ENCODE peak calls at places on chromosomes 4 and X, in eight cellular contexts. V is cardiac fibroblast, A is astrocyte of the cerebellum, T is colonic mucosa, O is GM10248, E is tibial artery, N is HFFc6, X is brain microvascular endothelial cell. I is an unnamed sample.

GRCh38 chr4:110501826-110502225 is 25.9 kb downstream of the ENPEP start:
- DNase-seq in V (peak; percentile 24), O (no peak), E (no peak), A (no peak), X (no peak), T (no peak), N (peak; percentile 70), I (no peak)

GRCh38 chrX:155544886-155545285 is 67.9 kb downstream of the TMLHE start:
- DNase-seq in N (no peak), V (peak; percentile 30), X (peak; percentile 1), O (no peak), A (peak; percentile 45), T (no peak), E (no peak), I (no peak)

GRCh38 chr4:7448036-7448435 is 13.3 kb upstream of the PSAPL1 start:
- DNase-seq in N (no peak), T (no peak), X (no peak), A (no peak), O (no peak), V (no peak), E (no peak), I (no peak)

GRCh38 chrX:22325091-22325490 is 52.4 kb downstream of the CBLL2 start:
- DNase-seq in O (no peak), N (peak; percentile 10), A (no peak), E (no peak), X (peak; percentile 33), V (peak; percentile 60), T (no peak), I (peak; percentile 21)

GRCh38 chr4:110183643-110184042 is 14.8 kb downstream of the ELOVL6 start:
- DNase-seq in N (no peak), T (no peak), O (no peak), X (no peak), E (no peak), V (no peak), A (no peak), I (no peak)

GRCh38 chrX:15790766-15791380 is 589 bp downstream of the ZRSR2 start:
- DNase-seq in X (no peak), T (no peak), N (no peak), O (no peak), A (no peak), E (no peak), V (peak; percentile 4), I (no peak)

GRCh38 chrX:138638996-138639395 is 72.5 kb downstream of the FGF13 start:
- DNase-seq in T (no peak), V (no peak), E (no peak), N (no peak), A (peak; percentile 1), O (no peak), X (no peak), I (no peak)

GRCh38 chrX:38627683-38628082 is 66.3 kb downstream of the TSPAN7 start:
- DNase-seq in X (peak; percentile 22), T (peak; percentile 26), N (peak; percentile 2), O (peak; percentile 13), A (no peak), V (peak; percentile 0), E (no peak), I (no peak)

GRCh38 chr4:7124643-7125442 is 57.0 kb upstream of the GRPEL1 start:
- DNase-seq in O (no peak), E (peak; percentile 66), X (peak; percentile 90), T (peak; percentile 34), A (peak; percentile 91), V (peak; percentile 91), N (peak; percentile 89), I (peak; percentile 37)

GRCh38 chr4:16685536-16685935 is 212.9 kb downstream of the LDB2 start:
- DNase-seq in E (no peak), X (peak; percentile 86), T (no peak), V (no peak), A (no peak), N (peak; percentile 94), O (no peak), I (peak; percentile 90)

GRCh38 chr4:16687845-16688244 is 210.6 kb downstream of the LDB2 start:
- DNase-seq in T (no peak), X (peak; percentile 46), A (no peak), N (no peak), O (no peak), E (no peak), V (no peak), I (no peak)

GRCh38 chr4:16686195-16686594 is 212.2 kb downstream of the LDB2 start:
- DNase-seq in T (no peak), O (no peak), X (peak; percentile 90), V (peak; percentile 88), N (peak; percentile 94), E (no peak), A (peak; percentile 64), I (peak; percentile 99)

GRCh38 chr4:16684083-16684482 is 214.4 kb downstream of the LDB2 start:
- DNase-seq in X (peak; percentile 94), A (no peak), T (no peak), E (no peak), O (no peak), V (peak; percentile 92), N (peak; percentile 85), I (peak; percentile 83)

DNA sequence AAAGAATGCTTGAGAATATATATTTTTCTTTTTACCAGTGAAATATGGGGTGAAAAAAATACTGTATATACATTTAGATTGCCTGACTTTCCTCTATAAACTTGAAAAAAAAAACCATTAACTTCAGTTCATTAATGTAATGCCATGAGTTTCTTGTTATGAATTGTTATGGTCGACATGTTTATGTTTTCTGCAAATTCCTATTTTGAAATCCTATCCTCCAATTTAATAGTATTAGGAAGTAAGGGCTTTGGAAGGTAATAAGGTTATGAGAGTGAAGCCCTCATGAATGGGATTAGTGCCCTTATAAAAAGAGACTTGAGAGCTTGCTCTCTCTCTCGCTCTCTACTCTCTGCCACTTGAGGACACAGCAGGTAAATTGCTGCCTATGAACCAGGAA is 211.4 kb downstream of the LDB2 start:
- DNase-seq in O (no peak), V (no peak), A (no peak), T (no peak), N (no peak), E (no peak), X (no peak), I (no peak)
- TF ChIP-seq CTCF in O (no peak), V (no peak), A (no peak), T (no peak), N (no peak), E (no peak), X (no peak), I (no peak)

GRCh38 chr4:147463065-147463464 is 17.8 kb upstream of the EDNRA start:
- DNase-seq in N (no peak), V (no peak), E (no peak), O (no peak), X (no peak), T (no peak), A (no peak), I (peak; percentile 37)
- TF ChIP-seq CTCF in N (no peak), V (no peak), E (peak; percentile 3), O (no peak), X (no peak), T (no peak), A (no peak), I (no peak)

GRCh38 chr4:1881709-1882108 is 10.5 kb downstream of the NSD2 start:
- DNase-seq in X (no peak), O (no peak), E (no peak), T (peak; percentile 57), A (no peak), V (no peak), N (no peak), I (no peak)
- TF ChIP-seq CTCF in X (no peak), O (no peak), E (no peak), T (no peak), A (no peak), V (no peak), N (no peak), I (no peak)

DNA sequence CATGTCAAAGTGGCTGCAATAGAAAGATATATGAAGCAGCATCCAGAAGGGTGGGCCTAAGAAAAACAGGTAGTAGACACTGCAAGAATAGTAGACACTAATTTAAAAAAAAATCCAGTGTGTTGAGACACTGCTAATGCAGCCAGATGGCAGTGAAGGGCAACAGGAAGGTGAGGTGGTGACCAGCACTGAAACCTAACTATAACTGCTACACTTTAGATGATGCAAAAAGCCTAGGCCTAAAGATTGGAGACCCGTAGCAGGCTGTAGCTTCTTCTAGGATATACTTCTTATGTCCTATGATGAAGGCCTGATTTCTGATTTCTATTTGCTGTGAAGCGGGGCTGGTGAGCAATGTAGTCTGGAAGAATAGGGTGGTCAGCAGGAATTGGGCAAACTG is 38.7 kb upstream of the SH3KBP1 start:
- DNase-seq in O (no peak), E (no peak), T (no peak), X (no peak), N (no peak), V (no peak), A (no peak), I (no peak)
- TF ChIP-seq CTCF in O (no peak), E (no peak), T (no peak), X (no peak), N (no peak), V (no peak), A (no peak), I (no peak)

DNA sequence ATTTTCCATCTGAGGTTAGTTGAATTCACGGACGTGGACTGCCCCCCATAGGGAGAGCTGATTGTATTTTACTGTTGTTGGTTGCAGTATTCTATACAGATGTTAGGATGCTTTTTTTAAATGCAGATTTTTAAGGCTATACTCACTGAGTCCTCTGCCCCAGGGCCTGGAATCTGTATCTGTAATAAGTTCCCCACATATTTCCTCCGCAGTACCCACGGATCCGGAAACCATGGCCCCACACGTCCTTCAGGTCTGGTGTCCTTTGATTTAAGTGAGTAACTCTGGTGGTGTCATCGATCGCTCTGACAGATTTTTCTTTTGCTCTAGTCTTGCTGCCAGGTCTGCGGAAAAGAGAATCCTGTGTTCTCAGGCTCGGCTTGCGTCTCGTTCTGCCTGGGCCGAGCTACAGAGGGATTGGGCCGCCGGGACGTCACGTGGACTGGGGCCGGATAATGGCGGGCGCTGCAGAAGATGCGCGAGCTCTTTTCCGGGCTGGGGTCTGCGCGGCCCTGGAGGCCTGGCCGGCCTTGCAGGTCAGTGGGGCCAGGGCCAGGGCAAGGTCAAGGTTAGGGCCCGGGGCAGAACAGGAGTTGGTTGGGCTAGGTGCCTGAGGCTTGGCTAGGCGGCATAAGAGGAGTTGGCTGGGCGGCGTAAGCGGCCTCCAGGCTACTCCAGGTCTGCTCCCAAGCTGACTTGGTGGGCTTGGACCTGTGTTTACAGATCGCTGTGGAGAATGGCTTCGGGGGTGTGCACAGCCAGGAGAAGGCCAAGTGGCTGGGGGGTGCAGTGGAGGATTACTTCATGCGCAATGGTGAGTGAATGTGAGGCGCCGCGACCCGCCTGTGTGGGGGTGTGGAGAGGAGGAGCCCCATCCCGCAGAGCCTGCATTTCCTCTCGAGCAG is at the start of gene TSR2:
- DNase-seq in T (peak; percentile 81), O (peak; percentile 77), N (peak; percentile 87), E (peak; percentile 81), A (peak; percentile 72), V (peak; percentile 89), X (peak; percentile 89), I (peak; percentile 34)
- TF ChIP-seq CTCF in T (no peak), O (peak; percentile 23), N (no peak), E (no peak), A (peak; percentile 17), V (no peak), X (peak; percentile 34), I (no peak)

GRCh38 chr4:140049024-140049923 is 104.7 kb downstream of the MAML3 start:
- DNase-seq in E (peak; percentile 24), N (peak; percentile 41), A (no peak), T (peak; percentile 73), X (peak; percentile 55), O (peak; percentile 16), V (peak; percentile 62), I (no peak)
- TF ChIP-seq CTCF in E (no peak), N (no peak), A (no peak), T (no peak), X (peak; percentile 35), O (no peak), V (no peak), I (no peak)